ENCODE peak calls at places on chromosomes 1 and 21, in nine cellular contexts. One of them, this sample, is unnamed. For H3K9me3, the result is how much of the 10 kb centered on the place peaks cover.

GRCh38 chr1:55179177-55179835 is 35.9 kb downstream of the USP24 start:
- DNase-seq in cardiac muscle cell: no peak
- DNase-seq in NT2/D1: no peak
- DNase-seq in aorta: no peak
- DNase-seq in right cardiac atrium: no peak
- DNase-seq in BE2C: no peak
- DNase-seq in keratinocyte: no peak
- DNase-seq in IMR-90: peak
- DNase-seq in testis: no peak
- DNase-seq in this sample: no peak

GRCh38 chr1:41072051-41072450 is 50.5 kb upstream of the SLFNL1 start:
- DNase-seq in right cardiac atrium: no peak
- DNase-seq in testis: no peak
- DNase-seq in keratinocyte: no peak
- DNase-seq in aorta: no peak
- DNase-seq in BE2C: no peak
- DNase-seq in cardiac muscle cell: no peak
- DNase-seq in NT2/D1: no peak
- DNase-seq in IMR-90: peak
- DNase-seq in this sample: no peak

GRCh38 chr1:85991261-85991660 is 165.3 kb downstream of the COL24A1 start:
- DNase-seq in keratinocyte: no peak
- DNase-seq in NT2/D1: no peak
- DNase-seq in right cardiac atrium: no peak
- DNase-seq in cardiac muscle cell: no peak
- DNase-seq in BE2C: no peak
- DNase-seq in IMR-90: no peak
- DNase-seq in testis: no peak
- DNase-seq in aorta: no peak
- DNase-seq in this sample: no peak

GRCh38 chr1:235648954-235649721 is 446 bp downstream of the GNG4 start:
- DNase-seq in NT2/D1: peak
- DNase-seq in right cardiac atrium: peak
- DNase-seq in BE2C: peak
- DNase-seq in IMR-90: peak
- DNase-seq in cardiac muscle cell: peak
- DNase-seq in aorta: peak
- DNase-seq in testis: peak
- DNase-seq in keratinocyte: no peak
- DNase-seq in this sample: peak

GRCh38 chr1:2575801-2576663 is 10.5 kb upstream of the PRXL2B start:
- DNase-seq in testis: no peak
- DNase-seq in cardiac muscle cell: no peak
- DNase-seq in BE2C: no peak
- DNase-seq in IMR-90: no peak
- DNase-seq in aorta: no peak
- DNase-seq in right cardiac atrium: peak
- DNase-seq in keratinocyte: no peak
- DNase-seq in NT2/D1: no peak
- DNase-seq in this sample: no peak

GRCh38 chr1:87644500-87645245 is 316.0 kb downstream of the LMO4 start:
- DNase-seq in testis: no peak
- DNase-seq in IMR-90: peak
- DNase-seq in right cardiac atrium: no peak
- DNase-seq in BE2C: no peak
- DNase-seq in aorta: no peak
- DNase-seq in keratinocyte: no peak
- DNase-seq in cardiac muscle cell: no peak
- DNase-seq in NT2/D1: no peak
- DNase-seq in this sample: no peak

GRCh38 chr21:42533306-42533962 is 19.8 kb downstream of the SLC37A1 start:
- DNase-seq in BE2C: no peak
- DNase-seq in IMR-90: no peak
- DNase-seq in aorta: no peak
- DNase-seq in right cardiac atrium: no peak
- DNase-seq in keratinocyte: no peak
- DNase-seq in testis: no peak
- DNase-seq in cardiac muscle cell: no peak
- DNase-seq in NT2/D1: no peak
- DNase-seq in this sample: no peak

GRCh38 chr1:17873007-17873675 is 118.0 kb downstream of the ACTL8 start:
- DNase-seq in aorta: no peak
- DNase-seq in cardiac muscle cell: no peak
- DNase-seq in BE2C: no peak
- DNase-seq in NT2/D1: no peak
- DNase-seq in IMR-90: no peak
- DNase-seq in right cardiac atrium: peak
- DNase-seq in testis: no peak
- DNase-seq in keratinocyte: no peak
- DNase-seq in this sample: no peak

GRCh38 chr1:233364026-233364425 is 36.5 kb downstream of the MAP3K21 start:
- DNase-seq in aorta: no peak
- DNase-seq in IMR-90: no peak
- DNase-seq in cardiac muscle cell: no peak
- DNase-seq in BE2C: no peak
- DNase-seq in testis: no peak
- DNase-seq in right cardiac atrium: no peak
- DNase-seq in keratinocyte: no peak
- DNase-seq in NT2/D1: no peak
- DNase-seq in this sample: no peak

GRCh38 chr1:182169203-182169602 is 107.7 kb upstream of the ZNF648 start:
- DNase-seq in right cardiac atrium: peak
- DNase-seq in cardiac muscle cell: no peak
- DNase-seq in aorta: peak
- DNase-seq in NT2/D1: no peak
- DNase-seq in testis: peak
- DNase-seq in keratinocyte: no peak
- DNase-seq in BE2C: no peak
- DNase-seq in IMR-90: no peak
- DNase-seq in this sample: no peak

GRCh38 chr1:182166750-182167149 is 105.2 kb upstream of the ZNF648 start:
- DNase-seq in cardiac muscle cell: no peak
- DNase-seq in testis: no peak
- DNase-seq in right cardiac atrium: no peak
- DNase-seq in BE2C: no peak
- DNase-seq in keratinocyte: no peak
- DNase-seq in NT2/D1: no peak
- DNase-seq in aorta: no peak
- DNase-seq in IMR-90: no peak
- DNase-seq in this sample: no peak

GRCh38 chr1:182163821-182164223 is 102.3 kb upstream of the ZNF648 start:
- DNase-seq in IMR-90: no peak
- DNase-seq in BE2C: no peak
- DNase-seq in NT2/D1: no peak
- DNase-seq in testis: peak
- DNase-seq in aorta: peak
- DNase-seq in cardiac muscle cell: no peak
- DNase-seq in right cardiac atrium: peak
- DNase-seq in keratinocyte: no peak
- DNase-seq in this sample: no peak

GRCh38 chr1:182164273-182164672 is 102.8 kb upstream of the ZNF648 start:
- DNase-seq in cardiac muscle cell: no peak
- DNase-seq in testis: no peak
- DNase-seq in keratinocyte: no peak
- DNase-seq in NT2/D1: no peak
- DNase-seq in aorta: peak
- DNase-seq in IMR-90: no peak
- DNase-seq in BE2C: no peak
- DNase-seq in right cardiac atrium: peak
- DNase-seq in this sample: no peak

GRCh38 chr1:182166321-182166720 is 104.8 kb upstream of the ZNF648 start:
- DNase-seq in cardiac muscle cell: no peak
- DNase-seq in IMR-90: no peak
- DNase-seq in NT2/D1: no peak
- DNase-seq in keratinocyte: no peak
- DNase-seq in BE2C: no peak
- DNase-seq in aorta: no peak
- DNase-seq in right cardiac atrium: no peak
- DNase-seq in testis: no peak
- DNase-seq in this sample: no peak
- H3K9me3 ChIP-seq in cardiac muscle cell: under half
- H3K9me3 ChIP-seq in IMR-90: under half
- H3K9me3 ChIP-seq in NT2/D1: under half
- H3K9me3 ChIP-seq in keratinocyte: under half
- H3K9me3 ChIP-seq in BE2C: under half
- H3K9me3 ChIP-seq in aorta: under half
- H3K9me3 ChIP-seq in right cardiac atrium: under half
- H3K9me3 ChIP-seq in testis: under half
- H3K9me3 ChIP-seq in this sample: under half

GRCh38 chr1:213166868-213167267 is 115.8 kb downstream of the RPS6KC1 start:
- DNase-seq in NT2/D1: no peak
- DNase-seq in testis: no peak
- DNase-seq in IMR-90: no peak
- DNase-seq in BE2C: no peak
- DNase-seq in right cardiac atrium: no peak
- DNase-seq in keratinocyte: no peak
- DNase-seq in aorta: no peak
- DNase-seq in cardiac muscle cell: no peak
- DNase-seq in this sample: no peak
- H3K4me3 ChIP-seq in NT2/D1: no peak
- H3K4me3 ChIP-seq in testis: no peak
- H3K4me3 ChIP-seq in IMR-90: no peak
- H3K4me3 ChIP-seq in BE2C: no peak
- H3K4me3 ChIP-seq in right cardiac atrium: no peak
- H3K4me3 ChIP-seq in keratinocyte: no peak
- H3K4me3 ChIP-seq in aorta: peak
- H3K4me3 ChIP-seq in cardiac muscle cell: no peak
- H3K4me3 ChIP-seq in this sample: no peak

DNA sequence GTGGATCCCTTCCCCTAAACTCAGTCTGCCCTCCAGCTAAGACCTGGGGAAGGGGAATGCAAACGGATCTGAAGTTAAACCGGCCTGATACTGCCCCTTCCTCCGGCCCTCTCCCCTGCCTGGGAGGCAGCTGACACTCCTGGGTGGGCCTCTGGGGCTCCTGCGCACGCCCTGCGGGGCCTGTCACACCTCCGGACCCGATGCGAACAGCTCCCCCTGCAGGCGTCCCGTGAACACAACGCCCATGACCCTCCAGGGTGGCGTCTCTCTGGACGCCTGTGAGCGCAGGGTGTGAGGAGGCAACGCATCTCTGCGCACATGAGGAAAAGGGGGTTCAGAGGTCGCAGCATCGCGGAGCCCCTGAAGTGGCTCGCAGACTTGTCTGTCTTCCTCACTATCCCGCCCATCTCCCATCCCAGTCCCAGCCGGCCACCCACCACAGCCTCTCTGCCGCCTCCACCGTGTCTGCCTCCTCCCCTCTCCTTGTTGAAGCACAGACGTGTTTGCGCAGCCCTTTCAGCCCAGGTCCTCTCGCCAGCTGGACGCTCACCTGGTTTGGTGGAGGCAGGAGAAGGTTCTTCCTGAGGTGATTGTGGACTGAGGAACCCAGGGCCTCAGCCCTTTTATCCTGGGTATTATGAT is 421 bp upstream of the LCE3A start:
- DNase-seq in aorta: no peak
- DNase-seq in keratinocyte: no peak
- DNase-seq in cardiac muscle cell: no peak
- DNase-seq in right cardiac atrium: no peak
- DNase-seq in testis: peak
- DNase-seq in IMR-90: no peak
- DNase-seq in NT2/D1: peak
- DNase-seq in BE2C: peak
- DNase-seq in this sample: peak
- H3K9me3 ChIP-seq in aorta: under half
- H3K9me3 ChIP-seq in keratinocyte: under half
- H3K9me3 ChIP-seq in cardiac muscle cell: under half
- H3K9me3 ChIP-seq in right cardiac atrium: under half
- H3K9me3 ChIP-seq in testis: under half
- H3K9me3 ChIP-seq in IMR-90: under half
- H3K9me3 ChIP-seq in NT2/D1: under half
- H3K9me3 ChIP-seq in BE2C: under half
- H3K9me3 ChIP-seq in this sample: under half

GRCh38 chr1:241555526-241555925 is 23.3 kb downstream of the KMO start:
- DNase-seq in BE2C: no peak
- DNase-seq in IMR-90: no peak
- DNase-seq in aorta: no peak
- DNase-seq in right cardiac atrium: no peak
- DNase-seq in cardiac muscle cell: no peak
- DNase-seq in NT2/D1: no peak
- DNase-seq in testis: no peak
- DNase-seq in keratinocyte: no peak
- DNase-seq in this sample: no peak

GRCh38 chr1:241548008-241548407 is 15.8 kb downstream of the KMO start:
- DNase-seq in cardiac muscle cell: no peak
- DNase-seq in IMR-90: no peak
- DNase-seq in right cardiac atrium: no peak
- DNase-seq in testis: no peak
- DNase-seq in aorta: no peak
- DNase-seq in keratinocyte: no peak
- DNase-seq in BE2C: no peak
- DNase-seq in NT2/D1: no peak
- DNase-seq in this sample: no peak

GRCh38 chr1:241550318-241550717 is 18.1 kb downstream of the KMO start:
- DNase-seq in keratinocyte: no peak
- DNase-seq in aorta: no peak
- DNase-seq in cardiac muscle cell: no peak
- DNase-seq in IMR-90: no peak
- DNase-seq in NT2/D1: no peak
- DNase-seq in testis: no peak
- DNase-seq in BE2C: no peak
- DNase-seq in right cardiac atrium: no peak
- DNase-seq in this sample: no peak

GRCh38 chr1:241553886-241554592 is 21.9 kb downstream of the KMO start:
- DNase-seq in testis: no peak
- DNase-seq in right cardiac atrium: no peak
- DNase-seq in cardiac muscle cell: no peak
- DNase-seq in IMR-90: no peak
- DNase-seq in keratinocyte: no peak
- DNase-seq in aorta: no peak
- DNase-seq in BE2C: no peak
- DNase-seq in NT2/D1: no peak
- DNase-seq in this sample: no peak

DNA sequence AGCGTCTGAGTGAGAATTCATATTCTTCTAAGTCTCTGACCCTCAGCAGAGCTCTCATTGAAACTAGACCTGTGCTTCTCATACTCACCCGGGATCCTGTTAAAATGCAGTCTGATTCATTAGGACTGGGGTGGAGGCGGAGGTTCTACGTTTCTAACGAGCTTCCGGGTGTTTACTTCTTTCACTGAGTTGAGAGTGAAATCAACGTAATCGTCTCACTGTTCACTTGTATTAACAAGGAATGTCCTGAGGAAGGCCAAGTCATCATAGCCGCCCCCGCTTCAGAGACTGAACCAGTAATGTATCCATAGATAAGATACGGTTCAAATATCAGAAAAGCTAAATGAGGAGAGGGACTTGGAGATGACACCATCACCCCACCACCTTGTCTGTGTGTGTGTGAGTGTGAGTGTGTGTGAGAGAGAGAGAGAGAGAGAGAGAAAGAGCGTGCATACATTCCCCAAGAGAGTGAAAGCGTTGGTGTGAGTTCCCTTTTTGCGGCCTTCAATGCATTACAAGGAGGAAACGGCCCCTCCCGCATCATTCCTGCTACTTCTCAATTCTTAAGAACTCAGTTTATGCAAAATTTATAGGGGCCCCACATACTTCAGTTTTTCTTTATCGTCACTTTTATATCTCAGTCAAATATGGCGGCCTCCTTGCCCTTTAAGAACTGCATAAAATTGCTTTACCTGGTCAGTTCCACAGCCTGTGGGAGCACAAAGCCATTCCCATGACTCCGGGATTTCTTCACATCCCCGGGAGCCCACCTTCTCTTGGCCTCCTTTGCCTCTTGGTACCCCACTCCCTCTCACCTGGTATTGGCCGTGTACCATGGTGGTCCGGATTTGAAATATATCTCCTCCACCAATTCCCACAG is 19.8 kb downstream of the KMO start:
- DNase-seq in NT2/D1: no peak
- DNase-seq in aorta: peak
- DNase-seq in cardiac muscle cell: no peak
- DNase-seq in right cardiac atrium: peak
- DNase-seq in testis: peak
- DNase-seq in BE2C: no peak
- DNase-seq in keratinocyte: no peak
- DNase-seq in IMR-90: peak
- DNase-seq in this sample: no peak
- H3K4me3 ChIP-seq in NT2/D1: no peak
- H3K4me3 ChIP-seq in aorta: no peak
- H3K4me3 ChIP-seq in cardiac muscle cell: no peak
- H3K4me3 ChIP-seq in right cardiac atrium: peak
- H3K4me3 ChIP-seq in testis: peak
- H3K4me3 ChIP-seq in BE2C: no peak
- H3K4me3 ChIP-seq in keratinocyte: no peak
- H3K4me3 ChIP-seq in IMR-90: no peak
- H3K4me3 ChIP-seq in this sample: no peak

This sample was measured in HAP-1.